ENCODE peak calls at places on chromosome 15, in six cellular contexts. Y, M, B, E, O and Z are unnamed samples.
A peak's percentile ranks its signal among the peaks of the same experiment; 100 is the strongest.

GRCh38 chr15:48370460-48370859 is 39.2 kb downstream of the DUT start:
- DNase-seq in Y (no peak), M (no peak), B (no peak), E (no peak), O (no peak), Z (no peak)

GRCh38 chr15:82850242-82850591 is 40.8 kb downstream of the WHAMM start:
- DNase-seq in Y (no peak), M (no peak), B (no peak), E (no peak), O (peak; percentile 76), Z (peak; percentile 29)

GRCh38 chr15:39504812-39505211 is 76.1 kb upstream of the THBS1 start:
- DNase-seq in Y (no peak), M (no peak), B (no peak), E (peak; percentile 56), O (no peak), Z (no peak)

GRCh38 chr15:35626531-35626930 is 80.6 kb upstream of the DPH6 start:
- DNase-seq in Y (no peak), M (no peak), B (no peak), E (no peak), O (no peak), Z (no peak)

GRCh38 chr15:76056931-76057330 is 2.9 kb upstream of the TMEM266 start:
- DNase-seq in Y (no peak), M (no peak), B (peak; percentile 32), E (no peak), O (no peak), Z (no peak)

GRCh38 chr15:36414670-36415069 is 164.8 kb upstream of the CDIN1 start:
- DNase-seq in Y (no peak), M (no peak), B (no peak), E (no peak), O (no peak), Z (no peak)

GRCh38 chr15:82966671-82967071 is 14.2 kb upstream of the HOMER2 start:
- DNase-seq in Y (no peak), M (no peak), B (no peak), E (no peak), O (no peak), Z (no peak)

GRCh38 chr15:78177447-78177873 is 28.3 kb downstream of the IDH3A start:
- DNase-seq in Y (peak; percentile 23), M (no peak), B (peak; percentile 44), E (no peak), O (peak; percentile 59), Z (peak; percentile 73)

GRCh38 chr15:45441686-45442085 is 63.3 kb upstream of the GATM start:
- DNase-seq in Y (no peak), M (no peak), B (no peak), E (no peak), O (no peak), Z (no peak)

GRCh38 chr15:67176195-67176971 is 78.1 kb downstream of the AAGAB start:
- DNase-seq in Y (no peak), M (no peak), B (peak; percentile 63), E (no peak), O (peak; percentile 42), Z (no peak)

GRCh38 chr15:59165726-59166125 is 40.9 kb upstream of the LDHAL6B start:
- DNase-seq in Y (no peak), M (no peak), B (no peak), E (no peak), O (no peak), Z (no peak)

GRCh38 chr15:39502048-39502447 is 78.8 kb upstream of the THBS1 start:
- DNase-seq in Y (no peak), M (no peak), B (no peak), E (no peak), O (no peak), Z (no peak)

GRCh38 chr15:89413877-89414276 is 79.3 kb upstream of the POLG start:
- DNase-seq in Y (no peak), M (no peak), B (no peak), E (no peak), O (no peak), Z (no peak)

GRCh38 chr15:92268900-92269299 is 124.8 kb upstream of the ST8SIA2 start:
- DNase-seq in Y (no peak), M (no peak), B (no peak), E (no peak), O (peak; percentile 7), Z (no peak)

GRCh38 chr15:65423150-65423976 is 616 bp upstream of the IGDCC4 start:
- DNase-seq in Y (no peak), M (no peak), B (no peak), E (no peak), O (peak; percentile 36), Z (peak; percentile 19)

GRCh38 chr15:36748743-36749142 is 169.3 kb downstream of the CDIN1 start:
- DNase-seq in Y (no peak), M (no peak), B (no peak), E (no peak), O (no peak), Z (no peak)

GRCh38 chr15:82952156-82953081 is at the start of gene HOMER2:
- DNase-seq in Y (peak; percentile 4), M (no peak), B (peak; percentile 51), E (no peak), O (peak; percentile 52), Z (no peak)

GRCh38 chr15:98699591-98700424 is 51.5 kb downstream of the IGF1R start:
- DNase-seq in Y (no peak), M (no peak), B (no peak), E (no peak), O (no peak), Z (no peak)

GRCh38 chr15:35867371-35867770 is 321.4 kb upstream of the DPH6 start:
- DNase-seq in Y (no peak), M (no peak), B (no peak), E (no peak), O (peak; percentile 11), Z (no peak)

GRCh38 chr15:67660446-67660845 is 117.9 kb downstream of the MAP2K5 start:
- DNase-seq in Y (no peak), M (no peak), B (no peak), E (no peak), O (no peak), Z (no peak)

DNA sequence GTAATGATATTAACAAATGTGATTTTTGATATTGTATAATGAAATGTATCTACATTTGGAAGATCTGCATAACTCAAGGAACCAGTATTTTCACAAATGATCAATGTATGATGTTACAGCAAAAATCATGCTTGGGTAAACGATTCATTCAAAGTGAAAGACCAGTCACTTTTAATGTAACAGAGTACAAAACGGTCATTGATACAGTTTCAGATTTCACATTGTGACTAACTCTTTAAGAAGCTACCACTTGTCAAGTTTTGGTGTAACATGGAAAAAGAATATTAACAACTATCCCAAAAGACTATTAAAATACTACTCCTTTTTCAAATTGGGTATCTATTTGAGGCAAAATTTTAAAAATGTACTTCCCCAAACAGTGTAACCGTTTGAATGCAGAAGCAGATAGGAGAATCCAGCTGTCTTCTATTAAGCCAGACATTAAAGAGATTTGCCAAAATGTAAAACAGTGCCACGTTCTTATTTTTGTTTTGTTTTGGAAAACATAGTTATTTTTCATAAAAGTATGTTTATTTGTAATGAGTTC is 31.7 kb downstream of the AKAP13 start:
- DNase-seq in Y (no peak), M (no peak), B (no peak), E (no peak), O (no peak), Z (no peak)
- H3K4me3 ChIP-seq in Y (no peak overlapping the region), M (no peak overlapping the region), B (no peak overlapping the region), E (no peak overlapping the region), O (no peak overlapping the region), Z (no peak overlapping the region)

DNA sequence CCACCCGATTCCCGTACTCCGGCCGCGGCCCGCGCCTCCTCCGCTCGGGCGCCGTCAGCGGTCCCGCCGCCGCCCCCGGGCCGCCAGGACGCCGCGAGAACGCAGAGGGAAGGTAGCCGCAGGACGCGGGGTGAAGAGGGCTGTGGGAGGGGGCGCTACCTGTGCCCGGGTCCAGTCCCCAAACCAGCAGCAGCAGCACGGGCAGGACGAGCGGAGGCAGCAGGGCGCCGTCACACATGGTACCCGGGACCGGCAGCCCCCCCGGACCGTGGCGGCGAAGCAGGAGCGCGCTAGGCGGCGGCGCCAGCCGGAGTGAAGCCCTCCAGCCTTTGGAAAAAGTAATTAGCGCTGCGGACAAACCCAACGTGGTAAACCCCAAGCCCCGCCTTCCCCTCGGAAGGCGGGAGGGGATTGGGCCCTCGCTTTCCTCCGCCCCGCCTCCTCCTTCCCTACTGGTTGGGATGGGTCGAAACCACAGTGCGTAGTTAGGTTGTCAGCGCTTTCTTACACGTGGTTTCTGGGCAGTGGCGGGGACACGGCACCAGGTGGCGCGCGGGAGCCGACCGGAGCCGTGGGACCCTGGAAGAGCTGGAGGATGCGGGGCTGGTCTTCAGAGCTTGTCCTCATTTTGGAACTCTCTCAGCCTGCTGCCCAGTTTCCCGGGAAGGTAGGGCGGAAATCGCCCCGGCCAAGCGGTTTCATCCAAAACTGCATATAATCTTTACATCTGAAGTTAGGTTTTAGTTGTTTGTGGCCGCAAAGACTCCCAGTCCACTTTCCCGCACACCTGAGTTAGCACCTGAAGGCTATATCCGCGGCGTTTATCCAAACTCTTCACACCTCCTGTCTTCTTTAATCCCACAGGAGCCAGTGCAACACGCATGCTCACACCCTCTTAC is at the start of gene ADAMTS17:
- DNase-seq in Y (peak; percentile 90), M (peak; percentile 97), B (peak; percentile 97), E (no peak), O (peak; percentile 96), Z (peak; percentile 96)
- H3K4me3 ChIP-seq in Y (peak within 1 kb of the TSS; percentile 69), M (peak within 1 kb of the TSS; percentile 76), B (peak within 1 kb of the TSS; percentile 77), E (no peak within 1 kb of the TSS), O (peak within 1 kb of the TSS; percentile 50), Z (peak within 1 kb of the TSS; percentile 69)

DNA sequence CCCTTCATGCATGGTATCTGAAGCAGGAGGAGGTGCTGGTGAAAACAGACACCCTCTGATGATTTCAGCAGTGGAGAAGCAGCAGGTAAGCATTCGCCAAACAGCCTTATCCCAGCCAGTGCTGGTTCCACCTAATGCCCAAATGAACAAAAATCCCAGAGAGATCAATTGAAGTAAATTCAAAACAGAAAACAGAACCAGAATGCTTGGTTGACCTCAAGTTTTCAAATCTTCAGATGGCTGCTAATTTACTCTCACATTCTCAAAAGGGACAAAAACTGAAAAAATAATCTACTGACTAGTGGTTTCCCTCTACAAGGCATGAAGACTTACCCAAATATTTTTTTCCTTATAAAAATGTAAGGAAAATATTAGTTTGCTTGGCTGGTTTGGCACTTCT is 87.0 kb upstream of the MYO5C start:
- DNase-seq in Y (no peak), M (no peak), B (no peak), E (no peak), O (no peak), Z (no peak)
- H3K4me3 ChIP-seq in Y (no peak overlapping the region), M (no peak overlapping the region), B (no peak overlapping the region), E (no peak overlapping the region), O (no peak overlapping the region), Z (no peak overlapping the region)

DNA sequence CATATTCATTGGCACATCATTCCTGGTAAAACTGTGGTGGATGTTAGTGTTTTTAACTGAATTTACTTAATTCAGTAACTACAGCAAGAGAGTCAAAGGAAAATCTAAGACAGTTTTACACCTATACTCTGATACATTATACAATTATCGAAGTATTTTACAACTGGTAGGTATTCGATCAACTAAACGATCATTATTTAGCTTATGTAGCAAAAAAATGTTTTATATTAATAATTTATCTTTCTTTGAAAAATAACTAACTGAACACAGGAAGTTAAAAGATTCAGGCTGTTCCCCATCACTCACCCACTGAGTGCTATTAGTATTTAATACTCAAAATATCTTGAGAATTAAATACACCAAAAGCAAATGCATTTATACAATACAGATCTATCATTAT is 21.0 kb downstream of the ICE2 start:
- DNase-seq in Y (no peak), M (no peak), B (no peak), E (no peak), O (no peak), Z (no peak)
- H3K4me3 ChIP-seq in Y (no peak overlapping the region), M (no peak overlapping the region), B (no peak overlapping the region), E (no peak overlapping the region), O (no peak overlapping the region), Z (no peak overlapping the region)

GRCh38 chr15:29674661-29675533 is 147.4 kb downstream of the TJP1 start:
- DNase-seq in Y (no peak), M (peak; percentile 79), B (peak; percentile 92), E (no peak), O (no peak), Z (peak; percentile 34)
- H3K4me3 ChIP-seq in Y (no peak overlapping the region), M (peak overlapping the region; percentile 57), B (peak overlapping the region; percentile 59), E (peak overlapping the region; percentile 64), O (no peak overlapping the region), Z (peak overlapping the region; percentile 72)